ENCODE peak calls at places on chromosomes 2 and 18, in ten cellular contexts. C, J, F, G, K, V, Z, B, O and I are unnamed samples.

GRCh38 chr2:239738159-239738558 is 287.0 kb downstream of the NDUFA10 start:
- DNase-seq in C (no peak), J (no peak), F (no peak), G (no peak), K (no peak), V (no peak), Z (no peak), B (no peak), O (no peak), I (no peak)

GRCh38 chr18:39389800-39390379 is 1824.3 kb upstream of the CELF4 start:
- DNase-seq in C (no peak), J (no peak), F (no peak), G (no peak), K (peak), V (no peak), Z (no peak), B (no peak), O (no peak), I (no peak)

GRCh38 chr2:110748489-110748867 is 16.1 kb downstream of the ACOXL start:
- DNase-seq in C (peak), J (no peak), F (peak), G (no peak), K (no peak), V (peak), Z (peak), B (no peak), O (no peak), I (no peak)

GRCh38 chr18:57791911-57792310 is 11.2 kb downstream of the ATP8B1 start:
- DNase-seq in C (peak), J (no peak), F (no peak), G (no peak), K (no peak), V (no peak), Z (no peak), B (no peak), O (no peak), I (no peak)

GRCh38 chr2:219104107-219105050 is 43.7 kb upstream of the IHH start:
- DNase-seq in C (peak), J (no peak), F (no peak), G (peak), K (peak), V (no peak), Z (no peak), B (no peak), O (no peak), I (no peak)

GRCh38 chr18:56238576-56238975 is 399.8 kb downstream of the TXNL1 start:
- DNase-seq in C (no peak), J (no peak), F (no peak), G (no peak), K (no peak), V (no peak), Z (no peak), B (no peak), O (no peak), I (no peak)

GRCh38 chr18:48573632-48574293 is 34.9 kb downstream of the CTIF start:
- DNase-seq in C (no peak), J (no peak), F (no peak), G (no peak), K (no peak), V (no peak), Z (no peak), B (no peak), O (peak), I (no peak)

GRCh38 chr2:9251154-9252001 is 44.8 kb downstream of the ASAP2 start:
- DNase-seq in C (no peak), J (no peak), F (no peak), G (peak), K (no peak), V (no peak), Z (no peak), B (no peak), O (no peak), I (no peak)

GRCh38 chr2:29817846-29818680 is 103.3 kb downstream of the ALK start:
- DNase-seq in C (no peak), J (no peak), F (no peak), G (no peak), K (no peak), V (no peak), Z (no peak), B (no peak), O (no peak), I (no peak)

GRCh38 chr2:178924817-178925216 is 117.6 kb upstream of the TTN start:
- DNase-seq in C (no peak), J (no peak), F (no peak), G (no peak), K (no peak), V (no peak), Z (no peak), B (no peak), O (no peak), I (no peak)

GRCh38 chr18:65754121-65754520 is 3.3 kb downstream of the CDH7 start:
- DNase-seq in C (peak), J (no peak), F (no peak), G (peak), K (no peak), V (no peak), Z (no peak), B (no peak), O (no peak), I (no peak)

GRCh38 chr2:19743641-19744040 is 158.1 kb downstream of the TTC32 start:
- DNase-seq in C (no peak), J (no peak), F (no peak), G (no peak), K (no peak), V (no peak), Z (no peak), B (no peak), O (no peak), I (peak)

GRCh38 chr2:38720613-38721241 is 30.4 kb downstream of the SRSF7 start:
- DNase-seq in C (no peak), J (no peak), F (no peak), G (peak), K (no peak), V (no peak), Z (no peak), B (peak), O (no peak), I (no peak)

GRCh38 chr2:193695367-193695766 is 1500.6 kb upstream of the TMEFF2 start:
- DNase-seq in C (peak), J (no peak), F (no peak), G (peak), K (peak), V (no peak), Z (no peak), B (no peak), O (no peak), I (no peak)

GRCh38 chr18:48657446-48658120 is 118.8 kb downstream of the CTIF start:
- DNase-seq in C (no peak), J (no peak), F (no peak), G (no peak), K (no peak), V (no peak), Z (no peak), B (no peak), O (no peak), I (peak)